ENCODE peak calls at places on chromosomes 12 and 14, in eight cellular contexts. X is heart left ventricle, Y is neuronal stem cell, K is BJ, Q is PC-3, C is body of pancreas, G is upper lobe of left lung, J is breast epithelium. U is an unnamed sample.

GRCh38 chr14:65255029-65255545 is 152.8 kb upstream of the MAX start:
- DNase-seq in X (no peak), Y (no peak), K (no peak), Q (peak; percentile 96), C (no peak), G (no peak), J (no peak), U (no peak)

GRCh38 chr12:25959069-25959961 is 833 bp downstream of the RASSF8 start:
- DNase-seq in X (peak; percentile 58), Y (no peak), K (peak; percentile 52), Q (peak; percentile 77), C (peak; percentile 67), G (peak; percentile 92), J (peak; percentile 38), U (peak; percentile 87)

GRCh38 chr12:3038166-3038565 is 39.0 kb upstream of the TSPAN9 start:
- DNase-seq in X (peak; percentile 13), Y (no peak), K (no peak), Q (no peak), C (no peak), G (no peak), J (no peak), U (no peak)

GRCh38 chr12:20459920-20460319 is 91.6 kb downstream of the PDE3A start:
- DNase-seq in X (no peak), Y (no peak), K (no peak), Q (no peak), C (no peak), G (no peak), J (no peak), U (no peak)

GRCh38 chr14:81311816-81312215 is 88.3 kb downstream of the STON2 start:
- DNase-seq in X (no peak), Y (no peak), K (no peak), Q (no peak), C (no peak), G (no peak), J (peak; percentile 56), U (no peak)

GRCh38 chr12:12392428-12392827 is 35.5 kb downstream of the BORCS5 start:
- DNase-seq in X (no peak), Y (no peak), K (no peak), Q (no peak), C (no peak), G (no peak), J (no peak), U (no peak)

GRCh38 chr14:59484611-59485174 is 376 bp downstream of the JKAMP start:
- DNase-seq in X (no peak), Y (no peak), K (no peak), Q (peak; percentile 61), C (no peak), G (no peak), J (no peak), U (no peak)

GRCh38 chr14:69580009-69580577 is 5.4 kb upstream of the CCDC177 start:
- DNase-seq in X (peak; percentile 28), Y (no peak), K (no peak), Q (peak; percentile 78), C (peak; percentile 19), G (no peak), J (no peak), U (no peak)

GRCh38 chr12:49389092-49389703 is 21.9 kb downstream of the SPATS2 start:
- DNase-seq in X (peak; percentile 33), Y (peak; percentile 41), K (no peak), Q (no peak), C (peak; percentile 19), G (peak; percentile 66), J (no peak), U (peak; percentile 78)

GRCh38 chr12:75727577-75727976 is 216.2 kb upstream of the KRR1 start:
- DNase-seq in X (no peak), Y (no peak), K (no peak), Q (no peak), C (no peak), G (no peak), J (no peak), U (no peak)

GRCh38 chr12:45260854-45261253 is 45.0 kb downstream of the ANO6 start:
- DNase-seq in X (no peak), Y (no peak), K (no peak), Q (no peak), C (no peak), G (no peak), J (no peak), U (no peak)

GRCh38 chr14:93207468-93208308 is 632 bp downstream of the UBR7 start:
- DNase-seq in X (peak; percentile 67), Y (peak; percentile 49), K (no peak), Q (peak; percentile 51), C (peak; percentile 66), G (no peak), J (no peak), U (no peak)
- H3K4me3 ChIP-seq in X (peak overlapping the region; percentile 97), Y (peak overlapping the region; percentile 97), K (peak overlapping the region; percentile 96), Q (peak overlapping the region; percentile 78), C (peak overlapping the region; percentile 93), G (peak overlapping the region; percentile 98), J (peak overlapping the region; percentile 75), U (peak overlapping the region; percentile 80)

GRCh38 chr14:105229099-105229655 is 19.2 kb upstream of the BTBD6 start:
- DNase-seq in X (no peak), Y (no peak), K (no peak), Q (no peak), C (no peak), G (peak; percentile 49), J (no peak), U (no peak)

GRCh38 chr14:105226198-105226597 is 22.1 kb upstream of the BTBD6 start:
- DNase-seq in X (no peak), Y (no peak), K (no peak), Q (no peak), C (no peak), G (peak; percentile 55), J (no peak), U (no peak)

GRCh38 chr14:105224845-105225585 is 23.3 kb upstream of the BTBD6 start:
- DNase-seq in X (no peak), Y (no peak), K (no peak), Q (peak; percentile 43), C (no peak), G (peak; percentile 42), J (no peak), U (no peak)

GRCh38 chr14:105228562-105228961 is 19.8 kb upstream of the BTBD6 start:
- DNase-seq in X (no peak), Y (no peak), K (no peak), Q (no peak), C (no peak), G (peak; percentile 71), J (no peak), U (no peak)

DNA sequence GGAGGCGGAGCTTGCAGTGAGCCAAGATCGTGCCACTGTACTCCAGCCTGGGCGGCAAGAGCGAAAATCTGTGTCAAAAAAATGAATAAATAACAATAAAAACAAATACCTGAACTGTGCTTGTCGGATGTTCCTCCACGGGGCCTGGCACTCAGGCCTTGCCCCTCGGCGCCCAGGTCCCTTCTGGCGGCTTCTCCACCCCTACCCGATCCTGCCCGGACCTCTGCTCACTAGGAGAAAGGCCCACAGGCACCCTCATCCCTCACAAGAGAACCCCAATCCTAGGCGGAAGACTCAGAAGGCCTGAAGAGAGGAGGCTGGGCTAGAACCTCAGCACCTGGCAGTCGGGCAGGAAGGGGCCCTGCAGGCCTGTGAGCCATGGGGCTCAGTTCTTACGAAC is 21.0 kb upstream of the BTBD6 start:
- DNase-seq in X (no peak), Y (no peak), K (no peak), Q (no peak), C (no peak), G (peak; percentile 53), J (no peak), U (no peak)
- H3K36me3 ChIP-seq in X (peaks cover 48% of the 10 kb centered on the region), Y (peaks cover 25% of the 10 kb centered on the region), K (peaks cover 3% of the 10 kb centered on the region), Q (no peaks in the 10 kb centered on the region), C (no peaks in the 10 kb centered on the region), G (peaks cover 39% of the 10 kb centered on the region), J (no peaks in the 10 kb centered on the region), U (peaks cover 24% of the 10 kb centered on the region)

GRCh38 chr12:6494351-6494743 is 445 bp downstream of the NCAPD2 start:
- DNase-seq in X (no peak), Y (no peak), K (no peak), Q (no peak), C (no peak), G (no peak), J (no peak), U (no peak)
- H3K4me3 ChIP-seq in X (peak overlapping the region; percentile 93), Y (peak overlapping the region; percentile 91), K (peak overlapping the region; percentile 64), Q (peak overlapping the region; percentile 80), C (peak overlapping the region; percentile 1), G (peak overlapping the region; percentile 34), J (peak overlapping the region; percentile 70), U (peak overlapping the region; percentile 94)

GRCh38 chr12:131801254-131801866 is 26.8 kb upstream of the MMP17 start:
- DNase-seq in X (no peak), Y (no peak), K (no peak), Q (no peak), C (no peak), G (no peak), J (no peak), U (no peak)
- H3K36me3 ChIP-seq in X (peaks cover 56% of the 10 kb centered on the region), Y (peaks cover 57% of the 10 kb centered on the region), K (peaks cover 16% of the 10 kb centered on the region), Q (peaks cover 13% of the 10 kb centered on the region), C (no peaks in the 10 kb centered on the region), G (peaks cover 57% of the 10 kb centered on the region), J (peaks cover 10% of the 10 kb centered on the region), U (peaks cover 40% of the 10 kb centered on the region)

GRCh38 chr12:237026-237815 is 23.3 kb upstream of the SLC6A12 start:
- DNase-seq in X (no peak), Y (no peak), K (no peak), Q (no peak), C (peak; percentile 28), G (no peak), J (no peak), U (peak; percentile 48)
- H3K4me3 ChIP-seq in X (no peak overlapping the region), Y (no peak overlapping the region), K (no peak overlapping the region), Q (no peak overlapping the region), C (no peak overlapping the region), G (no peak overlapping the region), J (no peak overlapping the region), U (no peak overlapping the region)

DNA sequence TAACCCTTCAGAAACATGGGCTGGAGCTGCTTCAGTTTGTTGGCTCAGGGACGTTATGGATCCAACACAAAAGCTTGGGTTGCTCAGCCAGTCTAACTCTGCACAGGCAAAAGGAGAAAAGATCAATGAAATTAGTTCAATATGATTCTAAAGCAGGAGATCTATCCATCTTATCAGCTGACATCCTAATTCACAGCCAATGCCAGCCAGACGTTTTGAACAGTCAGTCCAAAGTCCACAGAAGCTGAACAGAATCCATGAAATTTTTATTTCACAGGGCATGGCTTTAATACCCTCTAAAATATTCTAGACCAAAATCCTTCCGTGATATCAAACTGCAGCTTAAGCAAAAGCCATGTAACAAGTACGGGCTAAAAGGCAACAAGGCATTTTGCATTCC is 13.7 kb downstream of the NRDE2 start:
- DNase-seq in X (no peak), Y (no peak), K (no peak), Q (no peak), C (no peak), G (no peak), J (no peak), U (no peak)
- H3K36me3 ChIP-seq in X (peaks cover 53% of the 10 kb centered on the region), Y (peaks cover 53% of the 10 kb centered on the region), K (peaks cover 1% of the 10 kb centered on the region), Q (peaks cover 18% of the 10 kb centered on the region), C (no peaks in the 10 kb centered on the region), G (peaks cover 44% of the 10 kb centered on the region), J (peaks cover 8% of the 10 kb centered on the region), U (peaks cover 39% of the 10 kb centered on the region)